ENCODE peak calls at places on chromosomes 16 and 17, in four cellular contexts. I is upper lobe of left lung, Z is AG04450, E is cardiac muscle cell. O is an unnamed sample.

GRCh38 chr16:28910046-28911031 is 14.7 kb downstream of the RABEP2 start:
- DNase-seq in Z (no peak), E (no peak), I (no peak), O (no peak)

GRCh38 chr17:3846739-3847670 is 959 bp upstream of the NCBP3 start:
- DNase-seq in Z (no peak), E (no peak), I (no peak), O (peak)

GRCh38 chr17:66570353-66571195 is 264.3 kb upstream of the CACNG5 start:
- DNase-seq in I (no peak), Z (no peak), E (no peak), O (no peak)

GRCh38 chr17:43879723-43880419 is 27.5 kb downstream of the MPP2 start:
- DNase-seq in E (no peak), Z (no peak), I (no peak), O (peak)

GRCh38 chr17:42665581-42666001 is 6.5 kb downstream of the TUBG2 start:
- DNase-seq in Z (no peak), I (no peak), E (no peak), O (no peak)

GRCh38 chr16:67993207-67994036 is 5.9 kb downstream of the DPEP2 start:
- DNase-seq in E (peak), Z (peak), I (peak), O (peak)

GRCh38 chr16:81216706-81217105 is 21.8 kb upstream of the BCO1 start:
- DNase-seq in Z (no peak), I (no peak), E (no peak), O (no peak)

GRCh38 chr16:79595261-79595660 is 5.3 kb downstream of the MAF start:
- DNase-seq in I (no peak), Z (no peak), E (no peak), O (no peak)

GRCh38 chr17:43736389-43736788 is 22.2 kb downstream of the SOST start:
- DNase-seq in I (no peak), Z (no peak), E (no peak), O (no peak)

GRCh38 chr16:75104836-75105235 is 11.7 kb downstream of the LDHD start:
- DNase-seq in I (no peak), Z (no peak), E (no peak), O (peak)

GRCh38 chr17:64281962-64282752 is 19.1 kb upstream of the TEX2 start:
- DNase-seq in I (peak), Z (peak), E (peak), O (peak)

GRCh38 chr17:49985310-49985990 is 9.6 kb downstream of the DLX3 start:
- DNase-seq in Z (no peak), I (no peak), E (no peak), O (peak)

GRCh38 chr16:77467929-77468328 is 33.1 kb upstream of the ADAMTS18 start:
- DNase-seq in E (no peak), Z (no peak), I (no peak), O (no peak)

GRCh38 chr16:81623365-81624102 is 155.6 kb upstream of the PLCG2 start:
- DNase-seq in E (peak), I (no peak), Z (no peak), O (no peak)

GRCh38 chr17:82241183-82241925 is 12.5 kb downstream of the SLC16A3 start:
- DNase-seq in I (peak), E (no peak), Z (no peak), O (peak)

GRCh38 chr17:47281246-47281645 is 27.6 kb downstream of the ITGB3 start:
- DNase-seq in E (no peak), I (peak), Z (no peak), O (no peak)

GRCh38 chr16:5467552-5467951 is 370.0 kb upstream of the EEF2KMT start:
- DNase-seq in Z (no peak), E (no peak), I (no peak), O (no peak)

GRCh38 chr17:73357318-73357717 is 45.5 kb upstream of the CDC42EP4 start:
- DNase-seq in I (no peak), E (no peak), Z (no peak), O (no peak)

GRCh38 chr16:50884066-50884860 is 142.4 kb downstream of the CYLD start:
- DNase-seq in I (no peak), Z (no peak), E (no peak), O (no peak)

GRCh38 chr16:22109258-22109898 is 17.0 kb downstream of the VWA3A start:
- DNase-seq in I (no peak), E (no peak), Z (no peak), O (no peak)

GRCh38 chr17:77555741-77556291 is 402.7 kb upstream of the TNRC6C start:
- DNase-seq in I (no peak), Z (no peak), E (no peak), O (no peak)

GRCh38 chr16:65737831-65738230 is 616.0 kb upstream of the CDH11 start:
- DNase-seq in E (peak), Z (no peak), I (no peak), O (no peak)

GRCh38 chr17:17919169-17920107 is 52.8 kb downstream of the TOM1L2 start:
- DNase-seq in E (peak), I (peak), Z (peak), O (peak)

GRCh38 chr16:50868577-50868976 is 126.7 kb downstream of the CYLD start:
- DNase-seq in I (no peak), Z (no peak), E (no peak), O (no peak)

GRCh38 chr17:41428591-41429326 is 4.4 kb upstream of the KRT37 start:
- DNase-seq in Z (no peak), I (no peak), E (no peak), O (no peak)

GRCh38 chr16:84207266-84207665 is 16.3 kb downstream of the ADAD2 start:
- DNase-seq in Z (no peak), I (no peak), E (no peak), O (no peak)

GRCh38 chr16:63720848-63721247 is 1401.0 kb downstream of the CDH11 start:
- DNase-seq in E (peak), I (no peak), Z (no peak), O (no peak)

GRCh38 chr16:46582313-46582712 is 38.9 kb downstream of the SHCBP1 start:
- DNase-seq in E (no peak), Z (no peak), I (no peak), O (no peak)

GRCh38 chr16:57603110-57604024 is 25.1 kb upstream of the ADGRG1 start:
- DNase-seq in E (no peak), Z (no peak), I (no peak), O (no peak)

GRCh38 chr17:60165976-60166375 is 16.2 kb downstream of the CA4 start:
- DNase-seq in E (no peak), Z (no peak), I (no peak), O (no peak)

GRCh38 chr16:58013201-58013956 is 12.2 kb downstream of the USB1 start:
- DNase-seq in Z (no peak), I (no peak), E (no peak), O (no peak)

GRCh38 chr17:34579979-34580684 is 750 bp downstream of the TMEM132E start:
- DNase-seq in E (peak), Z (no peak), I (no peak), O (no peak)
- H3K4me3 ChIP-seq in E (peak), Z (no peak), I (peak), O (peak)

GRCh38 chr17:10755592-10756127 is 25.8 kb upstream of the TMEM220 start:
- DNase-seq in E (no peak), Z (no peak), I (no peak), O (no peak)

GRCh38 chr17:10754861-10755591 is 25.2 kb upstream of the TMEM220 start:
- DNase-seq in I (no peak), E (peak), Z (no peak), O (no peak)

GRCh38 chr17:10756146-10756545 is 26.3 kb upstream of the TMEM220 start:
- DNase-seq in Z (no peak), E (no peak), I (no peak), O (no peak)

GRCh38 chr17:10752696-10753095 is 22.9 kb upstream of the TMEM220 start:
- DNase-seq in I (no peak), Z (no peak), E (no peak), O (no peak)

DNA sequence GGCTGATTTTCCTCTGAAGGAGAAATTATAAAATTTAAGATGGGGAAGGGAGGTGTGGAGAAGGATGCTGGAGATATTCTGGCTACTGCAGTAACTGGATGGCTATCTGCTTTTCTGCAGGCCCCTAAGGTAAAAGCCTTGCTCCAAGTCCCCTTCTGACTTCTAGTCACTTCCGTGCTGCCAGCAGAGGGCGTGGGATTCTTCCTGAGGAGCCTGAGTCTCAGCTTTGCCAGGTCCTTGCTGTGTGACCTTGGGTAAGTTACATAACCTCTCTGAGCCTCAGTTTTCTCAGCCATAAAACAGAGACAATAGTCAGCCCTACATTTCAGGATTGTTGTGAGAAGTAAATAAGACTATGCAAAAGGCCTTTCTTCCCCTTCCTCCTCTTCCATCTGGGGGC is 24.3 kb upstream of the TMEM220 start:
- DNase-seq in Z (no peak), I (no peak), E (peak), O (no peak)
- H3K4me3 ChIP-seq in Z (no peak), I (no peak), E (no peak), O (no peak)

DNA sequence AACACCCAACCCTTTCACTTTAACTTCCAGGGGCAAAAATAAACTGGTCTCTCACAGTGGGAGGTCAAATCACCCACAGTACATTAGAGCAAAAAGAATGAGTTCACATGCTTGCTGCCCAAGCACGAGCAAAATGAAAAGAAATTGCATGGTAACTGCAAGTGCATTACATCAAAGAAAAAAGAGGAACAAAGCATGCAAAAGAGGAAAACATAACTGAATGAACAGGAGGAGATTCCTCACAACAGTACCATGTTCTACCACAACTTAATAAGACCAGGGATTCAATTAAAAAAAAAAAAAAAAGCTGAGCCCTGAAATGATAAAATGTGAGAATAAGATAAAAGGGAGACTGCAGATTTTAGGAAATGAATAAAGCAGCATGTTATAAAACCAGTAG is 12.3 kb downstream of the DNAH2 start:
- DNase-seq in E (no peak), Z (no peak), I (no peak), O (no peak)
- H3K4me3 ChIP-seq in E (no peak), Z (no peak), I (no peak), O (no peak)

DNA sequence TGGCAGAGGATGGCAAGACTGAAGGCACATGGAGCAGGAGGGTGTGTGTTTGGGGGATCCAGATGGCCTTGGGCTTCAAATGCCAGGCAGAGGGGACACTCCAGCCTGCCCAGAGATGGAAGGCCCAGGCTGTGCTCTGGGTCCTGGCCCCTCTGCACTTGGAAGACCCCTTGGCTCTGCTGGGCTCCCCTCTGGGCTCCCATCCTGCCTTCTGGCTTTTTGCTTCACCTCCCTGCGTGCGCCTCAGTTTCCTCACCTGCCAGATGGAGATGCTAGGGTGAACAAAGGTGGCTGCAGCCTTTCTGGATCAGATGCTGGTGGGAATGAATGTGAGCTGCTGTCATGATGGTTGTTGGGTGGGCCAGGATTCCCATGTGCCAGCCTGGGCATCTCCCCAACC is 3.0 kb downstream of the SNN start:
- DNase-seq in Z (no peak), E (no peak), I (no peak), O (peak)
- H3K4me3 ChIP-seq in Z (no peak), E (no peak), I (no peak), O (peak)

GRCh38 chr16:88780100-88781062 is 4.6 kb downstream of the PIEZO1 start:
- DNase-seq in Z (no peak), I (no peak), E (no peak), O (peak)

GRCh38 chr16:88777801-88778415 is 7.1 kb downstream of the PIEZO1 start:
- DNase-seq in I (no peak), E (no peak), Z (no peak), O (no peak)

GRCh38 chr16:88781140-88782077 is 3.6 kb downstream of the PIEZO1 start:
- DNase-seq in I (peak), E (no peak), Z (no peak), O (peak)

GRCh38 chr16:88778541-88779065 is 6.4 kb downstream of the PIEZO1 start:
- DNase-seq in E (no peak), Z (no peak), I (no peak), O (no peak)

DNA sequence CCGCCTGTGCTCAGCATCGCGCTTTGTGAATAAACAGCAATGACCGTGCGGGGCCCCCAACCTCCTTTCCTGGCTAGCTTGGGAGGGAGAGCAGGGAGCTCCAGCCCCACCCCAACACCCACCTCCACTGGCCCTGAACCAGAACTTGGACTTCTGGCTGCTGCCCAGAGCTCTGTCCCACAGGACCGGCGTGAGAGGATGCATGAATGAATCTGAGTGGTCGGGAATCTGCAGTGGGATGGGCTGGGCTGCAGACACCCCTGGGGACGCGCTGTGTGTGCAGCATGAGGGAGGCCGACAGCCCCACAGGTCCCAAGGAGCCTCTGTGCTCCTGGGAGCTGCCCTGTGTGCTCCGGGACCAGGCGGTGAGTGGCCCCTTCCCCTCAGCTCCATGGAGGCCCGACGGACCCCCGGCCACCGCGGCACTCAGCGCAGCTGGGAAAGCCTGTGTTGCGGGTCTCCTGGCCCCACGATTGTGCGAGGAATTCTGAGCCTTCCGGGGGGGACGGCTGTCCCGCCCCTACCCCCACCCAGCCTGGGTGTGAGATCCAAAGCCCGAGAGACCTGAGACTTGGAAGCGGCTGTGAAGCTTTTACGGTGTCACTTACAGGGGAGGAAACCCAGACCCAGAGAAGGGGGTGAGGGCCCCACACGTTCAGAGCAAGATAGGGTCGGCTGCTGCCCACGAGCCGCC is 5.5 kb downstream of the PIEZO1 start:
- DNase-seq in Z (no peak), E (no peak), I (no peak), O (no peak)
- H3K4me3 ChIP-seq in Z (no peak), E (no peak), I (no peak), O (no peak)

GRCh38 chr17:22694362-22695227 is 1002.3 kb downstream of the KCNJ18 start:
- DNase-seq in Z (no peak), I (no peak), E (no peak), O (no peak)

GRCh38 chr17:22692066-22692800 is 999.9 kb downstream of the KCNJ18 start:
- DNase-seq in Z (no peak), I (no peak), E (no peak), O (peak)

GRCh38 chr17:22692801-22693171 is 1000.5 kb downstream of the KCNJ18 start:
- DNase-seq in E (no peak), I (no peak), Z (no peak), O (no peak)

DNA sequence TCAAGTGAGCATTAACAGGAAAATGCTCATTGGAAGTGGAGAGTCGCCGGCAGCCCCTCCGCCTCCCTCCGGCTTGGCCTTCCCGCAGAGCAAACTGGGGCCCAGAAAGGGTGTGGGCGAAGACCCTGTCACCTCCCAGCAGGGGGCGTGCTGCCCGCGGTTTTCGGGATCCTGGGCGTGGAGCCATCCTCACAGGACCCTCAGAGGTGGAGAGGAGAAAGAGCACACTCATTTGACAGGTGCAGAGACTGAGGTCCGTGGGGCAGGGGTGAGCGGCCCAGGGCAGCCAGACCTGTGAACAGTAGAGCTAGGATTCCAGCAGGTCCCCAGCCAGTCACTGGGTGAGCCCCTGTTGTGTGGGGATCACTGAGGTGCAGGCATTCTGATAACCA is 1002.9 kb downstream of the KCNJ18 start:
- DNase-seq in Z (no peak), I (no peak), E (no peak), O (no peak)
- H3K4me3 ChIP-seq in Z (no peak), I (no peak), E (no peak), O (no peak)

GRCh38 chr16:52705192-52705591 is 158.2 kb upstream of the TOX3 start:
- DNase-seq in I (no peak), Z (no peak), E (no peak), O (no peak)

GRCh38 chr16:52713740-52714139 is 166.8 kb upstream of the TOX3 start:
- DNase-seq in I (no peak), Z (no peak), E (no peak), O (no peak)

GRCh38 chr16:52709286-52709685 is 162.3 kb upstream of the TOX3 start:
- DNase-seq in E (no peak), Z (no peak), I (no peak), O (no peak)
- H3K4me3 ChIP-seq in E (no peak), Z (no peak), I (no peak), O (no peak)